ENCODE peak calls at places on chromosomes 7 and 10, in four cellular contexts. One of them, this sample, is unnamed.

GRCh38 chr10:7264313-7264741 is 146.5 kb downstream of the SFMBT2 start:
- DNase-seq in nephron progenitor cell: no peak
- DNase-seq in NCI-H187: no peak
- DNase-seq in pulmonary artery endothelial cell: no peak
- DNase-seq in this sample: peak

GRCh38 chr7:127256326-127256725 is 3.6 kb upstream of the GRM8 start:
- DNase-seq in nephron progenitor cell: no peak
- DNase-seq in NCI-H187: no peak
- DNase-seq in pulmonary artery endothelial cell: no peak
- DNase-seq in this sample: no peak

GRCh38 chr7:118153551-118154177 is 30.3 kb upstream of the LSM8 start:
- DNase-seq in pulmonary artery endothelial cell: no peak
- DNase-seq in NCI-H187: no peak
- DNase-seq in nephron progenitor cell: peak
- DNase-seq in this sample: peak

GRCh38 chr10:15589109-15589508 is 130.6 kb downstream of the ITGA8 start:
- DNase-seq in NCI-H187: no peak
- DNase-seq in pulmonary artery endothelial cell: no peak
- DNase-seq in nephron progenitor cell: no peak
- DNase-seq in this sample: no peak

GRCh38 chr7:73841689-73842247 is 548 bp downstream of the METTL27 start:
- DNase-seq in NCI-H187: no peak
- DNase-seq in pulmonary artery endothelial cell: no peak
- DNase-seq in nephron progenitor cell: no peak
- DNase-seq in this sample: no peak

GRCh38 chr7:47526466-47526865 is 55.4 kb downstream of the TNS3 start:
- DNase-seq in nephron progenitor cell: no peak
- DNase-seq in pulmonary artery endothelial cell: no peak
- DNase-seq in NCI-H187: no peak
- DNase-seq in this sample: no peak

GRCh38 chr7:111640416-111640815 is 78.1 kb upstream of the IMMP2L start:
- DNase-seq in nephron progenitor cell: no peak
- DNase-seq in pulmonary artery endothelial cell: no peak
- DNase-seq in NCI-H187: no peak
- DNase-seq in this sample: no peak

GRCh38 chr7:107506683-107507339 is 37.0 kb downstream of the GPR22 start:
- DNase-seq in NCI-H187: no peak
- DNase-seq in pulmonary artery endothelial cell: no peak
- DNase-seq in nephron progenitor cell: no peak
- DNase-seq in this sample: no peak

GRCh38 chr10:13924020-13924725 is 337.4 kb downstream of the PRPF18 start:
- DNase-seq in NCI-H187: no peak
- DNase-seq in nephron progenitor cell: no peak
- DNase-seq in pulmonary artery endothelial cell: peak
- DNase-seq in this sample: no peak

GRCh38 chr10:103501186-103501585 is 7.7 kb downstream of the NEURL1 start:
- DNase-seq in pulmonary artery endothelial cell: no peak
- DNase-seq in NCI-H187: no peak
- DNase-seq in nephron progenitor cell: no peak
- DNase-seq in this sample: no peak

GRCh38 chr7:123190109-123190831 is 9.5 kb downstream of the SLC13A1 start:
- DNase-seq in nephron progenitor cell: no peak
- DNase-seq in NCI-H187: no peak
- DNase-seq in pulmonary artery endothelial cell: no peak
- DNase-seq in this sample: no peak

GRCh38 chr7:157830331-157830730 is 493.5 kb downstream of the DNAJB6 start:
- DNase-seq in pulmonary artery endothelial cell: no peak
- DNase-seq in NCI-H187: peak
- DNase-seq in nephron progenitor cell: no peak
- DNase-seq in this sample: no peak

GRCh38 chr10:103076996-103077395 is 116.1 kb downstream of the NT5C2 start:
- DNase-seq in pulmonary artery endothelial cell: no peak
- DNase-seq in nephron progenitor cell: no peak
- DNase-seq in NCI-H187: no peak
- DNase-seq in this sample: no peak

GRCh38 chr10:8586504-8586903 is 532.0 kb downstream of the GATA3 start:
- DNase-seq in pulmonary artery endothelial cell: no peak
- DNase-seq in nephron progenitor cell: no peak
- DNase-seq in NCI-H187: no peak
- DNase-seq in this sample: no peak

GRCh38 chr10:14397069-14397468 is 66.3 kb upstream of the FRMD4A start:
- DNase-seq in NCI-H187: no peak
- DNase-seq in nephron progenitor cell: no peak
- DNase-seq in pulmonary artery endothelial cell: peak
- DNase-seq in this sample: no peak

GRCh38 chr7:158431941-158432347 is 155.7 kb downstream of the PTPRN2 start:
- DNase-seq in pulmonary artery endothelial cell: no peak
- DNase-seq in NCI-H187: no peak
- DNase-seq in nephron progenitor cell: no peak
- DNase-seq in this sample: no peak